ENCODE peak calls at places on chromosomes 16 and 17, in six cellular contexts. N, J, V, A, K and B are unnamed samples.

GRCh38 chr16:23924138-23924537 is 88.4 kb downstream of the PRKCB start:
- DNase-seq in J (no peak), N (no peak), K (no peak), A (no peak), V (no peak), B (no peak)

GRCh38 chr17:75219815-75220214 is 14.3 kb downstream of the NUP85 start:
- DNase-seq in N (no peak), V (no peak), A (no peak), K (no peak), J (no peak), B (no peak)

GRCh38 chr17:68319420-68320162 is 28.3 kb downstream of the ARSG start:
- DNase-seq in A (no peak), J (no peak), N (no peak), K (no peak), V (no peak), B (no peak)

GRCh38 chr17:63676540-63676933 is 23.4 kb downstream of the LIMD2 start:
- DNase-seq in J (no peak), K (no peak), V (no peak), A (no peak), N (no peak), B (no peak)

GRCh38 chr17:52828621-52829020 is 670.1 kb upstream of the CA10 start:
- DNase-seq in K (no peak), N (no peak), J (no peak), A (no peak), V (no peak), B (no peak)

GRCh38 chr17:72122668-72123495 is 2.1 kb downstream of the SOX9 start:
- DNase-seq in K (peak; percentile 52), J (peak; percentile 30), V (no peak), N (peak; percentile 74), A (no peak), B (no peak)

GRCh38 chr16:50303605-50304466 is 37.5 kb downstream of the ADCY7 start:
- DNase-seq in J (no peak), N (peak; percentile 86), A (no peak), K (no peak), V (no peak), B (no peak)

GRCh38 chr16:77234611-77235010 is 35.4 kb downstream of the SYCE1L start:
- DNase-seq in N (no peak), K (peak; percentile 41), J (no peak), A (no peak), V (no peak), B (no peak)

GRCh38 chr16:60110531-60110930 is 1376.4 kb upstream of the GOT2 start:
- DNase-seq in A (no peak), N (no peak), V (no peak), J (no peak), K (peak; percentile 2), B (no peak)

GRCh38 chr17:4043862-4044261 is 79.6 kb upstream of the ATP2A3 start:
- DNase-seq in V (no peak), N (no peak), J (peak; percentile 76), A (no peak), K (no peak), B (no peak)

GRCh38 chr17:148757-149156 is 11.4 kb downstream of the SCGB1C2 start:
- DNase-seq in K (no peak), J (no peak), N (no peak), A (no peak), V (no peak), B (no peak)

GRCh38 chr16:68786685-68787418 is 49.8 kb downstream of the CDH1 start:
- DNase-seq in K (no peak), J (no peak), A (no peak), V (no peak), N (peak; percentile 97), B (no peak)

GRCh38 chr16:710500-711075 is 4.3 kb upstream of the METRN start:
- DNase-seq in J (no peak), V (no peak), N (no peak), K (no peak), A (no peak), B (no peak)

GRCh38 chr17:80826955-80827645 is 164.5 kb upstream of the CHMP6 start:
- DNase-seq in V (peak; percentile 93), A (peak; percentile 82), J (no peak), K (peak; percentile 96), N (peak; percentile 99), B (peak; percentile 79)

GRCh38 chr17:35890774-35891155 is 10.6 kb upstream of the CCL5 start:
- DNase-seq in J (no peak), A (no peak), V (no peak), N (no peak), K (no peak), B (no peak)

GRCh38 chr16:27961296-27961620 is 102.3 kb downstream of the GSG1L start:
- DNase-seq in V (no peak), J (no peak), A (no peak), K (no peak), N (no peak), B (no peak)

GRCh38 chr17:59094921-59095530 is 11.7 kb downstream of the TRIM37 start:
- DNase-seq in J (no peak), V (no peak), N (no peak), A (no peak), K (no peak), B (no peak)

GRCh38 chr17:28071179-28071578 is 28.7 kb downstream of the NLK start:
- DNase-seq in V (no peak), J (no peak), K (no peak), A (no peak), N (no peak), B (no peak)

GRCh38 chr16:2429771-2430663 is 770 bp downstream of the CCNF start:
- DNase-seq in V (no peak), A (no peak), K (peak; percentile 45), N (peak; percentile 9), J (peak; percentile 71), B (no peak)

GRCh38 chr17:77076046-77076882 is 64.5 kb upstream of the SEC14L1 start:
- DNase-seq in K (peak; percentile 27), V (no peak), J (no peak), A (no peak), N (peak; percentile 17), B (no peak)

GRCh38 chr17:75124041-75124818 is 7.3 kb downstream of the NT5C start:
- DNase-seq in N (peak; percentile 86), K (peak; percentile 100), A (no peak), V (no peak), J (no peak), B (peak; percentile 42)

GRCh38 chr17:42266918-42267766 is 9.0 kb downstream of the STAT5B start:
- DNase-seq in V (peak; percentile 88), J (no peak), K (no peak), N (peak; percentile 87), A (peak; percentile 78), B (peak; percentile 67)

GRCh38 chr17:39952665-39953470 is 9.9 kb upstream of the GSDMA start:
- DNase-seq in K (peak; percentile 79), J (peak; percentile 94), N (peak; percentile 96), A (peak; percentile 72), V (peak; percentile 82), B (peak; percentile 82)
- H3K4me3 ChIP-seq in K (peak overlapping the region; percentile 60), J (peak overlapping the region; percentile 62), N (peak overlapping the region; percentile 51), A (peak overlapping the region; percentile 40), V (peak overlapping the region; percentile 57), B (peak overlapping the region; percentile 38)

DNA sequence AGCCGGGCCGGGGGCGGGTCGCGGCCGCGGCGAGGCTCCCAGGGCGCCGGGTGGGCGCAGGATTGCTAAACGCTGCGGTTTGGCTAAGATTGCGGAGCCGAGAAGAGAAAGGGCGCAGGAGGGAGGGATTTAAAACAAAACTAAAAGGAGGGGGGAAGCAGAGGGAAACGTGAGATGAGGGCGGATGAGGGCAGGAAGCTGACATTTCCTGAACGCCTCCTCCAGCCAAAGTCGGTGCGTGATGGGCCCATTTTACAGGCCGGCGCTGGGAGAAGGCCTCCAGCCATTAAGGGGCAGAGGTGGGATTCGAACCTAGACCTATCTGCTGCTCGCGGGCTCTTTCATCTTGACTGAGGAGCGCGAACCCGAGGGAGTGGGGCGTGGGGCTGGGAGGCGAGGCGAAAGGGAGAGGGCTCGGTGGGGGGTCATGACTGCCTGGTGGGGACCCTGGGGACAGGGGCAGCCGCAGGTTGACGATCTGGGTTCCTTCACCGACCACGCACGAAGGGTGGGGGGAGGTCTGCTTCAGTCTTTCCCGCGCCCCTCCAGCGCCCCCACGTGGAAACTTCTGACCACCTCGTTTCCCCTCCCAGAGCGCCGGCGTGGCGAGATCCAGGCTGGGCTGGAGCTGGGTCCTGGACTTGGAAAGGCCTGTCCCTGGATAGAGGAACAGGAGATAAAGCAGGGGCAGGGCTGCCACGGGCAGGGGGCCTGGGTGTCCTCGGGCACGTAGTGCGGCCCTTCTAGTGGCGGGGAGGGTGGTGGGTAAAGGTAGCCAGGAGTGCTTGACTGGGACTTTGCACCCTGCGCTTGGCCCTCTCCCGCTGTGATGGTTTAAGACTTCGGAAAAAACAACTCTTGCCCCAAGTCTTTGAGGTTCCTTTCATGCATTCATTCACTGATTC is 3.8 kb upstream of the TAC4 start:
- DNase-seq in K (peak; percentile 74), V (peak; percentile 15), N (peak; percentile 65), A (no peak), J (peak; percentile 44), B (no peak)
- TF ChIP-seq CTCF in K (peak; percentile 90), V (peak; percentile 78), N (peak; percentile 64), A (peak; percentile 79), J (peak; percentile 63), B (peak; percentile 74)

DNA sequence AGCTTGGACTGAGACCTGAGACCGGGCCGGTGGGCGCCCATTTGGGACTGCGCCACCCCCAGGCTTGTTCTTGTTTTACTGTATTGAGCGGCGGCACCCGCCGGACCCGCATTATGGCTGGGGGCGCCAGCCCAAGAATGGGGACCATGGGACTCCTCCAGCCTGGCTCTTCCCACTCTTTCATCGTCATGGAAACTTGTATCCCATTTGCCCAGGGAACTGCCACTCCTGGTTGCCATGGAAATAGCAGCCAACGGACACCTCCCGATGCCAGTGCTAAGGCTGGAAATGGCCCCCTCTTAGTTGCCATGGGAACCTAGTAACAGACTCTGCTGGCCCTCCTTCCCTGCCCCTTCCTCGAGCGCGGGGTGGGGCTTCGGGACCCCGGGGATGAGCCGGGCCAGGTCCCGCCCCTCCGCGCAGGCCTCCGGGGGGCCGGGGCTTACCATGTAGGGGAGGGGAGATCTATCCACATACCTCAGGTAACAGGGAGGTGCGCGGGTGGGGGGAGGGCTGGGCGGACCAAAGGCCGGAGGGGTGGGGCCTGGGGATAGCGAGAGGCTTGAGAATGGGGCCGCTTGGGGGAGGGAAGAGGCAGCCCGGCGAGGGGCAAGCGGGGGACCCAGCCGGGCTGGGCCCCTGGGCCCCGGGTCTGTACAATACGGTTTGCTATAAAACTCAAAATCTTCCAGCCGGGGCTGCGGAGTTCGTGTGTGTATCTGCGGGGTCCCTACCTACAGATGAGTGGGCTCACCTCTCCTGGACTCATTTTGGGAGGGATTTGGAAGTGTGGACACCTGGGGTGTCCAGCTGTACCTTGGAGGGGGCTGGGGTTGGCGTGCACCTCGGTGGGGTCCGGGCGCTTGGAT is 547 bp upstream of the ORAI3 start:
- DNase-seq in N (peak; percentile 98), A (peak; percentile 87), V (peak; percentile 91), K (peak; percentile 68), J (no peak), B (peak; percentile 98)
- H3K4me3 ChIP-seq in N (peak overlapping the region; percentile 81), A (peak overlapping the region; percentile 90), V (peak overlapping the region; percentile 78), K (peak overlapping the region; percentile 79), J (peak overlapping the region; percentile 96), B (peak overlapping the region; percentile 61)

DNA sequence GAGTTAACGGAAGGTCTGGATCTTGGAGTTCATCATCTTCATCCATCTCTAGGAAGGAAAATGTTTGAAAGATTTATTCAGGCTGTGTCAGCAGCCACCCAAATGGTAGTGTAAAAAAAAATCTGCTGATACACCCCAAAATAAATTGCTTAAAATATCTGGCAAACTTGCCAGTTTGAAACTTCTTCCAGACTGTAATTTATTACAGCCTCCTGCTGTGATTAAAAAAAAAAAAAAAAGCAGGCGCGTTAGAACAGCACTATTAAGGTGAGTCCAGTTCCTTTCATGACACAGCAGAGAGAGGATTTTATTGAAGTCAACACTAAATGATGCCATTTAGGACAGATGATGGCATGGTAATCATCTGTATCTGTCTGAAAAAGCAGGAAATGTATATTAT is 140.6 kb upstream of the CORO6 start:
- DNase-seq in J (no peak), N (no peak), A (no peak), K (no peak), V (no peak), B (no peak)
- TF ChIP-seq CTCF in J (no peak), N (no peak), A (no peak), K (no peak), V (no peak), B (no peak)